ENCODE peak calls at places on chromosomes 3 and 15, in seven cellular contexts. X is neural progenitor cell, U is foreskin fibroblast, S is ascending aorta, A is cardiac fibroblast, D is brain microvascular endothelial cell, B is right atrium auricular region. N is an unnamed sample.

GRCh38 chr3:148794357-148794756 is 33.3 kb upstream of the CPB1 start:
- DNase-seq in S (no peak), U (no peak), X (no peak), A (no peak), D (peak; percentile 27), B (no peak), N (no peak)

GRCh38 chr3:114179575-114179974 is 723 bp upstream of the DRD3 start:
- DNase-seq in D (peak; percentile 49), B (no peak), U (peak; percentile 15), A (peak; percentile 53), S (no peak), X (peak; percentile 39), N (no peak)

GRCh38 chr3:118089563-118089962 is 945.1 kb downstream of the IGSF11 start:
- DNase-seq in X (no peak), B (no peak), U (no peak), A (no peak), S (no peak), D (no peak), N (no peak)

GRCh38 chr3:134949150-134949549 is 154.1 kb downstream of the EPHB1 start:
- DNase-seq in X (no peak), S (no peak), D (no peak), B (no peak), U (no peak), A (no peak), N (no peak)

GRCh38 chr3:188003188-188004171 is 150.5 kb upstream of the LPP start:
- DNase-seq in B (no peak), A (no peak), X (no peak), S (no peak), D (no peak), U (no peak), N (no peak)

GRCh38 chr3:71641669-71642068 is 58.1 kb upstream of the FOXP1 start:
- DNase-seq in S (no peak), B (no peak), D (peak; percentile 22), A (peak; percentile 14), U (no peak), X (no peak), N (no peak)

GRCh38 chr3:172673210-172673679 is 37.6 kb downstream of the NCEH1 start:
- DNase-seq in A (peak; percentile 89), B (no peak), X (peak; percentile 82), U (peak; percentile 66), S (no peak), D (peak; percentile 78), N (no peak)

GRCh38 chr3:162729686-162730085 is 1233.1 kb downstream of the OTOL1 start:
- DNase-seq in D (no peak), A (peak; percentile 66), U (peak; percentile 33), X (no peak), B (no peak), S (no peak), N (no peak)

GRCh38 chr3:55362206-55362960 is 124.7 kb downstream of the WNT5A start:
- DNase-seq in S (no peak), A (peak; percentile 75), B (no peak), D (peak; percentile 3), U (peak; percentile 41), X (no peak), N (no peak)

GRCh38 chr15:31934821-31935220 is 95.5 kb upstream of the CHRNA7 start:
- DNase-seq in B (no peak), D (no peak), S (no peak), A (no peak), X (no peak), U (no peak), N (no peak)

GRCh38 chr15:88654430-88655102 is 15.8 kb downstream of the ISG20 start:
- DNase-seq in A (no peak), U (no peak), X (no peak), S (no peak), D (no peak), B (peak; percentile 52), N (no peak)

GRCh38 chr15:42385206-42385979 is 26.1 kb downstream of the CAPN3 start:
- DNase-seq in B (no peak), D (peak; percentile 46), U (peak; percentile 28), A (peak; percentile 72), X (peak; percentile 80), S (no peak), N (no peak)

GRCh38 chr15:98667521-98668179 is 19.3 kb downstream of the IGF1R start:
- DNase-seq in S (no peak), D (no peak), A (no peak), U (no peak), B (no peak), X (peak; percentile 14), N (no peak)

GRCh38 chr3:128993461-128994172 is at the start of gene CFAP92:
- DNase-seq in D (peak; percentile 65), A (peak; percentile 68), X (peak; percentile 96), U (peak; percentile 48), B (peak; percentile 87), S (peak; percentile 45), N (no peak)

GRCh38 chr3:11826628-11827265 is 19.9 kb downstream of the TAMM41 start:
- DNase-seq in S (no peak), B (no peak), D (peak; percentile 22), U (peak; percentile 57), A (peak; percentile 39), X (no peak), N (peak; percentile 78)

GRCh38 chr3:138949002-138949418 is 2.0 kb downstream of the FOXL2NB start:
- DNase-seq in D (no peak), U (no peak), A (no peak), S (no peak), X (peak; percentile 58), B (no peak), N (no peak)

GRCh38 chr15:45399381-45400212 is 21.3 kb upstream of the GATM start:
- DNase-seq in X (peak; percentile 70), B (no peak), D (no peak), S (no peak), U (peak; percentile 40), A (peak; percentile 77), N (no peak)

GRCh38 chr3:152688313-152688712 is 146.6 kb upstream of the P2RY1 start:
- DNase-seq in U (peak; percentile 1), D (no peak), X (peak; percentile 8), A (no peak), B (no peak), S (no peak), N (no peak)

GRCh38 chr15:81418891-81419290 is 44.9 kb upstream of the TMC3 start:
- DNase-seq in A (no peak), X (no peak), D (no peak), S (no peak), U (no peak), B (no peak), N (no peak)

GRCh38 chr3:142732066-142732465 is 8.2 kb downstream of the TRPC1 start:
- DNase-seq in A (no peak), S (no peak), X (no peak), U (no peak), D (no peak), B (no peak), N (no peak)

GRCh38 chr15:67839358-67839928 is 402 bp downstream of the RNU6-1 start:
- DNase-seq in B (no peak), U (no peak), A (peak; percentile 66), X (no peak), D (no peak), S (no peak), N (no peak)

GRCh38 chr15:96052572-96053038 is 277.9 kb upstream of the NR2F2 start:
- DNase-seq in A (no peak), D (no peak), S (no peak), X (peak; percentile 79), U (no peak), B (no peak), N (no peak)

GRCh38 chr3:196694941-196695848 is 16.9 kb downstream of the CEP19 start:
- DNase-seq in B (no peak), A (no peak), D (no peak), U (no peak), S (no peak), X (no peak), N (no peak)

GRCh38 chr3:139928708-139929505 is 6.1 kb upstream of the CLSTN2 start:
- DNase-seq in U (no peak), B (no peak), A (no peak), X (no peak), S (no peak), D (peak; percentile 18), N (no peak)

GRCh38 chr15:72487070-72487797 is 13.1 kb downstream of the ARIH1 start:
- DNase-seq in S (no peak), A (no peak), B (no peak), D (no peak), U (no peak), X (no peak), N (no peak)

GRCh38 chr3:13123266-13123665 is 50.0 kb upstream of the IQSEC1 start:
- DNase-seq in A (no peak), X (no peak), S (no peak), U (no peak), D (no peak), B (no peak), N (no peak)

GRCh38 chr3:13120246-13120927 is 47.2 kb upstream of the IQSEC1 start:
- DNase-seq in B (no peak), U (no peak), X (no peak), A (no peak), D (no peak), S (no peak), N (no peak)

GRCh38 chr3:13122101-13123055 is 49.1 kb upstream of the IQSEC1 start:
- DNase-seq in S (no peak), D (no peak), A (no peak), B (no peak), U (no peak), X (no peak), N (no peak)

GRCh38 chr3:13120928-13121552 is 47.8 kb upstream of the IQSEC1 start:
- DNase-seq in A (no peak), B (no peak), S (no peak), X (no peak), D (no peak), U (no peak), N (no peak)

GRCh38 chr3:13121553-13122001 is 48.3 kb upstream of the IQSEC1 start:
- DNase-seq in B (no peak), X (peak; percentile 29), D (no peak), S (no peak), U (no peak), A (no peak), N (no peak)
- TF ChIP-seq CTCF in B (no peak), X (peak; percentile 17), D (peak; percentile 3), S (no peak), U (no peak), A (no peak), N (no peak)

DNA sequence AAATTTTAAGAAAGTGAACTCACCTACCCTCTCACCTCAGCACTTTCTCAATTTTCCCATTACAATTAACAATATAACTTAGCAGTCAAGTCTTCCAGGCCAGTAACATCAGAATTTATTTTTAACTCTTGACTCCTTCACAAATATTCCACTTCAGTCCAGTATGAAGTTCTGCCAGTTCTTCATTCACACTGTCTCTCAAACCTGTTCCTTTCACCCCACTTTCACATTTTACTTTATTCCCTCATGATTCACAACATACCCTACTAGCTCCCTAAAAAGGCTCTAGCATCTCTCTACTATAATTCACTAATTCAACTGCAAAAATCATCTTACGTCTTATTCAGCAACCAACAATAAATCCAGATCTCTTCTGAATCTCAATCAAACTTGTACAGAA is 3.8 kb downstream of the GSK3B start:
- DNase-seq in A (no peak), B (no peak), U (no peak), X (no peak), D (no peak), S (no peak), N (no peak)
- H3K4me3 ChIP-seq in A (peak overlapping the region; percentile 77), B (peak overlapping the region; percentile 86), U (peak overlapping the region; percentile 96), X (peak overlapping the region; percentile 100), D (peak overlapping the region; percentile 87), S (peak overlapping the region; percentile 69), N (peak overlapping the region; percentile 83)

GRCh38 chr3:150351398-150351797 is 56.7 kb upstream of the TSC22D2 start:
- DNase-seq in A (no peak), S (no peak), U (no peak), B (no peak), D (no peak), X (no peak), N (no peak)
- TF ChIP-seq CTCF in A (no peak), S (no peak), U (no peak), B (no peak), D (no peak), X (no peak), N (no peak)

GRCh38 chr15:38684461-38685000 is 119.9 kb upstream of the RASGRP1 start:
- DNase-seq in D (no peak), S (no peak), B (no peak), A (no peak), X (no peak), U (no peak), N (no peak)
- H3K4me3 ChIP-seq in D (no peak overlapping the region), S (no peak overlapping the region), B (no peak overlapping the region), A (no peak overlapping the region), X (no peak overlapping the region), U (no peak overlapping the region), N (no peak overlapping the region)

N was measured in epithelial cell of proximal tubule.